ENCODE peak calls at places on chromosomes 6 and 20, in seven cellular contexts. One of them, this sample, is unnamed.

GRCh38 chr6:89145461-89145961 is 344 bp upstream of the PM20D2 start:
- DNase-seq in NCI-H748 treated with DMSO at 0.1 percent for 48 hours: peak
- DNase-seq in activated B cell treated with CpG ODN at 0.5 μM for 24 hours: no peak
- DNase-seq in renal cortical epithelial cell: peak
- DNase-seq in NCI-H774: peak
- DNase-seq in GOT3: no peak
- DNase-seq in H9: no peak
- DNase-seq in this sample: no peak

GRCh38 chr20:42740191-42740870 is 449.4 kb downstream of the PTPRT start:
- DNase-seq in NCI-H748 treated with DMSO at 0.1 percent for 48 hours: no peak
- DNase-seq in activated B cell treated with CpG ODN at 0.5 μM for 24 hours: no peak
- DNase-seq in renal cortical epithelial cell: no peak
- DNase-seq in NCI-H774: no peak
- DNase-seq in GOT3: no peak
- DNase-seq in H9: no peak
- DNase-seq in this sample: no peak

GRCh38 chr20:16405254-16405653 is 168.0 kb downstream of the KIF16B start:
- DNase-seq in NCI-H748 treated with DMSO at 0.1 percent for 48 hours: no peak
- DNase-seq in activated B cell treated with CpG ODN at 0.5 μM for 24 hours: no peak
- DNase-seq in renal cortical epithelial cell: no peak
- DNase-seq in NCI-H774: no peak
- DNase-seq in GOT3: no peak
- DNase-seq in H9: no peak
- DNase-seq in this sample: no peak

GRCh38 chr6:47335456-47335855 is 25.8 kb upstream of the TNFRSF21 start:
- DNase-seq in NCI-H748 treated with DMSO at 0.1 percent for 48 hours: no peak
- DNase-seq in activated B cell treated with CpG ODN at 0.5 μM for 24 hours: no peak
- DNase-seq in renal cortical epithelial cell: no peak
- DNase-seq in NCI-H774: no peak
- DNase-seq in GOT3: no peak
- DNase-seq in H9: no peak
- DNase-seq in this sample: no peak

GRCh38 chr6:137769797-137770362 is 97.2 kb upstream of the TNFAIP3 start:
- DNase-seq in NCI-H748 treated with DMSO at 0.1 percent for 48 hours: no peak
- DNase-seq in activated B cell treated with CpG ODN at 0.5 μM for 24 hours: no peak
- DNase-seq in renal cortical epithelial cell: no peak
- DNase-seq in NCI-H774: no peak
- DNase-seq in GOT3: no peak
- DNase-seq in H9: no peak
- DNase-seq in this sample: no peak

GRCh38 chr6:12962995-12963394 is 246.4 kb downstream of the PHACTR1 start:
- DNase-seq in NCI-H748 treated with DMSO at 0.1 percent for 48 hours: no peak
- DNase-seq in activated B cell treated with CpG ODN at 0.5 μM for 24 hours: no peak
- DNase-seq in renal cortical epithelial cell: peak
- DNase-seq in NCI-H774: no peak
- DNase-seq in GOT3: no peak
- DNase-seq in H9: no peak
- DNase-seq in this sample: peak

GRCh38 chr20:50455656-50456451 is 54.3 kb upstream of the PTPN1 start:
- DNase-seq in NCI-H748 treated with DMSO at 0.1 percent for 48 hours: no peak
- DNase-seq in activated B cell treated with CpG ODN at 0.5 μM for 24 hours: no peak
- DNase-seq in renal cortical epithelial cell: no peak
- DNase-seq in NCI-H774: no peak
- DNase-seq in GOT3: no peak
- DNase-seq in H9: no peak
- DNase-seq in this sample: peak

GRCh38 chr20:39800111-39800510 is 838.0 kb downstream of the DHX35 start:
- DNase-seq in NCI-H748 treated with DMSO at 0.1 percent for 48 hours: no peak
- DNase-seq in activated B cell treated with CpG ODN at 0.5 μM for 24 hours: no peak
- DNase-seq in renal cortical epithelial cell: peak
- DNase-seq in NCI-H774: no peak
- DNase-seq in GOT3: no peak
- DNase-seq in H9: no peak
- DNase-seq in this sample: no peak

GRCh38 chr6:166228425-166228824 is 60.8 kb upstream of the TBXT start:
- DNase-seq in NCI-H748 treated with DMSO at 0.1 percent for 48 hours: no peak
- DNase-seq in activated B cell treated with CpG ODN at 0.5 μM for 24 hours: no peak
- DNase-seq in renal cortical epithelial cell: no peak
- DNase-seq in NCI-H774: no peak
- DNase-seq in GOT3: no peak
- DNase-seq in H9: no peak
- DNase-seq in this sample: no peak

GRCh38 chr6:47278545-47278944 is 31.2 kb downstream of the TNFRSF21 start:
- DNase-seq in NCI-H748 treated with DMSO at 0.1 percent for 48 hours: no peak
- DNase-seq in activated B cell treated with CpG ODN at 0.5 μM for 24 hours: no peak
- DNase-seq in renal cortical epithelial cell: peak
- DNase-seq in NCI-H774: no peak
- DNase-seq in GOT3: no peak
- DNase-seq in H9: no peak
- DNase-seq in this sample: no peak

GRCh38 chr20:51014797-51015722 is 7.8 kb downstream of the KCNG1 start:
- DNase-seq in NCI-H748 treated with DMSO at 0.1 percent for 48 hours: no peak
- DNase-seq in activated B cell treated with CpG ODN at 0.5 μM for 24 hours: no peak
- DNase-seq in renal cortical epithelial cell: peak
- DNase-seq in NCI-H774: peak
- DNase-seq in GOT3: no peak
- DNase-seq in H9: peak
- DNase-seq in this sample: no peak

GRCh38 chr6:80249897-80250296 is 143.4 kb downstream of the BCKDHB start:
- DNase-seq in NCI-H748 treated with DMSO at 0.1 percent for 48 hours: no peak
- DNase-seq in activated B cell treated with CpG ODN at 0.5 μM for 24 hours: no peak
- DNase-seq in renal cortical epithelial cell: no peak
- DNase-seq in NCI-H774: no peak
- DNase-seq in GOT3: no peak
- DNase-seq in H9: no peak
- DNase-seq in this sample: no peak

GRCh38 chr6:44131880-44132279 is 4.5 kb downstream of the TMEM63B start:
- DNase-seq in NCI-H748 treated with DMSO at 0.1 percent for 48 hours: no peak
- DNase-seq in activated B cell treated with CpG ODN at 0.5 μM for 24 hours: no peak
- DNase-seq in renal cortical epithelial cell: no peak
- DNase-seq in NCI-H774: no peak
- DNase-seq in GOT3: no peak
- DNase-seq in H9: peak
- DNase-seq in this sample: no peak

GRCh38 chr20:62048821-62049291 is 16.8 kb downstream of the TAF4 start:
- DNase-seq in NCI-H748 treated with DMSO at 0.1 percent for 48 hours: no peak
- DNase-seq in activated B cell treated with CpG ODN at 0.5 μM for 24 hours: no peak
- DNase-seq in renal cortical epithelial cell: no peak
- DNase-seq in NCI-H774: no peak
- DNase-seq in GOT3: no peak
- DNase-seq in H9: no peak
- DNase-seq in this sample: no peak

GRCh38 chr6:93416575-93417420 is 2.6 kb downstream of the EPHA7 start:
- DNase-seq in NCI-H748 treated with DMSO at 0.1 percent for 48 hours: peak
- DNase-seq in activated B cell treated with CpG ODN at 0.5 μM for 24 hours: no peak
- DNase-seq in renal cortical epithelial cell: no peak
- DNase-seq in NCI-H774: peak
- DNase-seq in GOT3: no peak
- DNase-seq in H9: peak
- DNase-seq in this sample: peak

GRCh38 chr20:43676368-43676767 is 9.5 kb downstream of the MYBL2 start:
- DNase-seq in NCI-H748 treated with DMSO at 0.1 percent for 48 hours: no peak
- DNase-seq in activated B cell treated with CpG ODN at 0.5 μM for 24 hours: no peak
- DNase-seq in renal cortical epithelial cell: no peak
- DNase-seq in NCI-H774: no peak
- DNase-seq in GOT3: no peak
- DNase-seq in H9: no peak
- DNase-seq in this sample: no peak

GRCh38 chr20:4064118-4064962 is 49.0 kb upstream of the RNF24 start:
- DNase-seq in NCI-H748 treated with DMSO at 0.1 percent for 48 hours: no peak
- DNase-seq in activated B cell treated with CpG ODN at 0.5 μM for 24 hours: no peak
- DNase-seq in renal cortical epithelial cell: peak
- DNase-seq in NCI-H774: no peak
- DNase-seq in GOT3: peak
- DNase-seq in H9: peak
- DNase-seq in this sample: peak

GRCh38 chr6:124223596-124223995 is 419.9 kb downstream of the NKAIN2 start:
- DNase-seq in NCI-H748 treated with DMSO at 0.1 percent for 48 hours: no peak
- DNase-seq in activated B cell treated with CpG ODN at 0.5 μM for 24 hours: no peak
- DNase-seq in renal cortical epithelial cell: peak
- DNase-seq in NCI-H774: no peak
- DNase-seq in GOT3: no peak
- DNase-seq in H9: no peak
- DNase-seq in this sample: no peak

GRCh38 chr6:31782126-31782941 is 5.2 kb upstream of the VWA7 start:
- DNase-seq in NCI-H748 treated with DMSO at 0.1 percent for 48 hours: no peak
- DNase-seq in activated B cell treated with CpG ODN at 0.5 μM for 24 hours: no peak
- DNase-seq in renal cortical epithelial cell: no peak
- DNase-seq in NCI-H774: no peak
- DNase-seq in GOT3: no peak
- DNase-seq in H9: no peak
- DNase-seq in this sample: no peak

GRCh38 chr20:8116067-8116811 is 15.8 kb upstream of the PLCB1 start:
- DNase-seq in NCI-H748 treated with DMSO at 0.1 percent for 48 hours: no peak
- DNase-seq in activated B cell treated with CpG ODN at 0.5 μM for 24 hours: no peak
- DNase-seq in renal cortical epithelial cell: peak
- DNase-seq in NCI-H774: no peak
- DNase-seq in GOT3: no peak
- DNase-seq in H9: no peak
- DNase-seq in this sample: no peak

GRCh38 chr6:56767435-56767834 is 124.7 kb upstream of the DST start:
- DNase-seq in NCI-H748 treated with DMSO at 0.1 percent for 48 hours: no peak
- DNase-seq in activated B cell treated with CpG ODN at 0.5 μM for 24 hours: no peak
- DNase-seq in renal cortical epithelial cell: no peak
- DNase-seq in NCI-H774: no peak
- DNase-seq in GOT3: no peak
- DNase-seq in H9: no peak
- DNase-seq in this sample: no peak

GRCh38 chr6:163945813-163946212 is 531.3 kb downstream of the QKI start:
- DNase-seq in NCI-H748 treated with DMSO at 0.1 percent for 48 hours: no peak
- DNase-seq in activated B cell treated with CpG ODN at 0.5 μM for 24 hours: no peak
- DNase-seq in renal cortical epithelial cell: peak
- DNase-seq in NCI-H774: no peak
- DNase-seq in GOT3: no peak
- DNase-seq in H9: no peak
- DNase-seq in this sample: no peak

GRCh38 chr20:37229300-37229699 is 32.3 kb downstream of the GHRH start:
- DNase-seq in NCI-H748 treated with DMSO at 0.1 percent for 48 hours: no peak
- DNase-seq in activated B cell treated with CpG ODN at 0.5 μM for 24 hours: no peak
- DNase-seq in renal cortical epithelial cell: no peak
- DNase-seq in NCI-H774: no peak
- DNase-seq in GOT3: no peak
- DNase-seq in H9: peak
- DNase-seq in this sample: no peak